ENCODE peak calls at places on chromosomes 6 and 20, in five cellular contexts. J, R, A, B and G are unnamed samples.

GRCh38 chr6:40957616-40958492 is 81.2 kb downstream of the UNC5CL start:
- DNase-seq in R (no peak), A (no peak), B (peak; percentile 46), J (peak; percentile 27), G (no peak)

GRCh38 chr6:65289491-65289890 is 417.5 kb downstream of the EYS start:
- DNase-seq in R (no peak), A (no peak), B (no peak), J (peak; percentile 59), G (no peak)

GRCh38 chr6:168765710-168766109 is 324.7 kb downstream of the SMOC2 start:
- DNase-seq in B (no peak), J (no peak), R (no peak), A (no peak), G (no peak)

GRCh38 chr6:129624488-129624887 is 85.5 kb downstream of the ARHGAP18 start:
- DNase-seq in J (no peak), A (no peak), R (no peak), B (no peak), G (no peak)

GRCh38 chr6:94349227-94349626 is 929.9 kb upstream of the EPHA7 start:
- DNase-seq in R (no peak), B (no peak), J (no peak), A (no peak), G (no peak)

GRCh38 chr6:38990475-38990874 is 58.1 kb upstream of the GLP1R start:
- DNase-seq in B (no peak), J (no peak), R (no peak), A (no peak), G (no peak)

GRCh38 chr6:2186516-2186915 is 58.9 kb downstream of the GMDS start:
- DNase-seq in J (no peak), R (no peak), A (no peak), B (no peak), G (no peak)

GRCh38 chr6:11497881-11498280 is 39.7 kb upstream of the TMEM170B start:
- DNase-seq in R (no peak), J (no peak), B (no peak), A (no peak), G (no peak)

GRCh38 chr6:107941627-107942026 is 16.4 kb downstream of the SEC63 start:
- DNase-seq in A (no peak), J (no peak), R (no peak), B (no peak), G (no peak)

DNA sequence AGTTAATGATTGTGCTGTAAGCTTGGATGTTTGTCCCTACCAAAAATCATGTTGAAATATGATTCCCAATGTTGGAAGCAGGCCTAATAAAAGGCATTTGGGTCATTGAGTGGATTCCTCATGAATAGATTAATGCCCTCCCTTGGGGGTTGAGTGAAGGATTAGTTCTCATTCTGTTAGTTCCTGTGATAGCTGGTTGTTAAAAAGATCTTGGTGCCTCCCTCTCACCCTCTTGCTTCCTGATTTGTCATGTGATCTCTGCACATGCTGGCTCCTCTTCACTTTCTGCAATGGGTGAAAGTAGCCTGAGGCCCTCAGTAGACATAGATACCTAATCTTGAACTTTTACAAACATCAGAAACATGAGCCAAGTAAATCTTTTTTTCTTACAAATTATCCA is 115.6 kb upstream of the HCRTR2 start:
- DNase-seq in B (no peak), J (no peak), R (no peak), A (no peak), G (no peak)
- TF ChIP-seq CTCF in B (no peak), J (no peak), R (no peak), A (no peak), G (no peak)

GRCh38 chr20:48411265-48411664 is 416.5 kb downstream of the PREX1 start:
- DNase-seq in J (peak; percentile 4), R (no peak), B (no peak), A (no peak), G (no peak)
- H3K27ac ChIP-seq in J (no peak overlapping the region), R (no peak overlapping the region), B (no peak overlapping the region), A (no peak overlapping the region), G (no peak overlapping the region)

DNA sequence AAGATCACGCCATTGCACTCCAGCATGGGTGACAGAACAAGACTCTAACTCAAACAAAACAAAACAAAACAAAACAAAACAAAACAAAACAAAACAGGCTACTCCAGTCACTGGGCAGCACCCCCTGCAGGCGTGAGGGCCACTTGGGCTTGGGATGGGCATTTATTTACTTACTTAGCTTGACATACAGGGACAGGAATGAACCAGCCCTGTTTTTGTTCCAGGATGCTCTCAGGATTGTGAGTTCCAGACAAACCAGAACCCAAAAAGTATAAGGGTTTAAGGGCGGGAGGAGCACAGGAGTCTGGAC is 4.0 kb upstream of the PTPN1 start:
- DNase-seq in B (no peak), J (no peak), A (no peak), R (no peak), G (no peak)
- TF ChIP-seq CTCF in B (peak; percentile 4), J (peak; percentile 14), A (no peak), R (no peak), G (peak; percentile 45)

GRCh38 chr20:19253316-19253715 is 40.9 kb downstream of the SLC24A3 start:
- DNase-seq in J (no peak), A (no peak), B (no peak), R (no peak), G (no peak)

GRCh38 chr20:19249515-19249914 is 37.1 kb downstream of the SLC24A3 start:
- DNase-seq in B (no peak), A (no peak), R (no peak), J (peak; percentile 33), G (no peak)

GRCh38 chr20:19251958-19252669 is 39.7 kb downstream of the SLC24A3 start:
- DNase-seq in A (no peak), J (no peak), R (no peak), B (no peak), G (no peak)

GRCh38 chr20:19252670-19253120 is 40.3 kb downstream of the SLC24A3 start:
- DNase-seq in A (no peak), R (peak; percentile 72), J (peak; percentile 74), B (no peak), G (no peak)

GRCh38 chr20:19251506-19251905 is 39.1 kb downstream of the SLC24A3 start:
- DNase-seq in B (no peak), R (no peak), A (no peak), J (no peak), G (no peak)
- H3K27ac ChIP-seq in B (no peak overlapping the region), R (peak overlapping the region; percentile 55), A (no peak overlapping the region), J (no peak overlapping the region), G (no peak overlapping the region)

GRCh38 chr20:63934271-63935068 is 21.7 kb downstream of the UCKL1 start:
- DNase-seq in A (no peak), R (no peak), B (no peak), J (no peak), G (no peak)
- TF ChIP-seq CTCF in A (no peak), R (peak; percentile 19), B (peak; percentile 41), J (peak; percentile 31), G (no peak)

DNA sequence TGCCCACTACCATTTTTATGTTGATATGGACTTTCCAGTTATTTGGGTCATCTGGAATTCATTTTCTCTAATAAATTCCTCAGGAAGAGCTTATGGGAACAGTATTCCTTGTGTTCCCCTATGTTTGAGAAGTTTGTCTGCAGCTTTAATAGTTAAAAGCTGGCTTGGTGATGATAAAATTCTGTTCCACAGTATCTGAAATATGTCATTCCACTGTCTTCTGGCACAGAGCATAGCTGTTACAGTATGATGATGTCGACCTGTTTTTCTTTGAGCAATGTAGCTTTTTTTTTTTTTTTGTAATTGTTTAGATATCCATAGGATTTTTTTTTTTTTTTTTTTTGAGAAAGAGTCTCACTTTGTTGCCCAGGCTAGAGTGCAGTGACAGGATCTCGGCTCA is 43.2 kb downstream of the NCOA3 start:
- DNase-seq in R (no peak), A (no peak), B (no peak), J (peak; percentile 30), G (no peak)
- H3K27ac ChIP-seq in R (no peak overlapping the region), A (no peak overlapping the region), B (no peak overlapping the region), J (no peak overlapping the region), G (no peak overlapping the region)